ENCODE peak calls at places on chromosome 20, in ten cellular contexts. C is HL-60, W is Panc1, T is breast epithelium, L is stomach, X is transverse colon, V is suprapubic skin, G is sigmoid colon, I is endothelial cell of umbilical vein, J is HepG2. F is an unnamed sample.

GRCh38 chr20:58388882-58389323 is at the start of gene VAPB:
- DNase-seq in C (peak), V (peak), J (peak), L (peak), G (peak), X (peak), W (peak), T (peak), I (peak), F (peak)

GRCh38 chr20:18412202-18412901 is 54.5 kb downstream of the DZANK1 start:
- DNase-seq in G (no peak), C (peak), W (no peak), V (no peak), X (no peak), I (no peak), T (no peak), L (no peak), J (no peak), F (no peak)

GRCh38 chr20:24658920-24659660 is 189.7 kb downstream of the SYNDIG1 start:
- DNase-seq in J (no peak), G (no peak), V (no peak), X (no peak), C (no peak), W (no peak), I (no peak), T (no peak), L (no peak), F (no peak)

GRCh38 chr20:33239418-33239817 is 3.6 kb downstream of the BPIFA1 start:
- DNase-seq in X (no peak), G (no peak), L (no peak), V (no peak), W (no peak), T (no peak), I (no peak), C (no peak), J (no peak), F (no peak)

GRCh38 chr20:38839563-38839962 is 34.1 kb downstream of the PPP1R16B start:
- DNase-seq in C (no peak), T (no peak), X (no peak), V (no peak), G (no peak), W (no peak), I (no peak), J (no peak), L (no peak), F (no peak)

GRCh38 chr20:18719426-18719825 is 94.2 kb upstream of the SCP2D1 start:
- DNase-seq in I (no peak), G (no peak), X (no peak), W (no peak), V (no peak), L (no peak), T (no peak), J (no peak), C (no peak), F (no peak)

GRCh38 chr20:44896583-44896982 is 11.1 kb downstream of the YWHAB start:
- DNase-seq in T (no peak), I (no peak), L (no peak), C (peak), G (no peak), V (no peak), W (no peak), X (no peak), J (peak), F (no peak)

GRCh38 chr20:18496042-18496441 is 983 bp downstream of the RBBP9 start:
- DNase-seq in C (no peak), I (peak), T (no peak), L (no peak), J (no peak), V (no peak), W (no peak), G (no peak), X (no peak), F (no peak)

GRCh38 chr20:56285496-56285895 is 37.0 kb downstream of the MC3R start:
- DNase-seq in W (no peak), L (no peak), T (no peak), G (no peak), V (no peak), J (no peak), C (peak), X (no peak), I (no peak), F (no peak)

GRCh38 chr20:56373942-56374341 is 15.2 kb downstream of the FAM210B start:
- DNase-seq in I (peak), X (no peak), W (no peak), T (no peak), L (no peak), J (peak), C (peak), G (no peak), V (no peak), F (no peak)

GRCh38 chr20:63103402-63104311 is 96.9 kb upstream of the BHLHE23 start:
- DNase-seq in X (no peak), I (no peak), T (no peak), C (no peak), L (no peak), J (no peak), V (peak), G (no peak), W (no peak), F (no peak)

GRCh38 chr20:43446361-43446879 is 11.3 kb upstream of the SRSF6 start:
- DNase-seq in W (no peak), G (no peak), C (no peak), I (no peak), X (no peak), T (no peak), V (peak), L (no peak), J (no peak), F (no peak)

DNA sequence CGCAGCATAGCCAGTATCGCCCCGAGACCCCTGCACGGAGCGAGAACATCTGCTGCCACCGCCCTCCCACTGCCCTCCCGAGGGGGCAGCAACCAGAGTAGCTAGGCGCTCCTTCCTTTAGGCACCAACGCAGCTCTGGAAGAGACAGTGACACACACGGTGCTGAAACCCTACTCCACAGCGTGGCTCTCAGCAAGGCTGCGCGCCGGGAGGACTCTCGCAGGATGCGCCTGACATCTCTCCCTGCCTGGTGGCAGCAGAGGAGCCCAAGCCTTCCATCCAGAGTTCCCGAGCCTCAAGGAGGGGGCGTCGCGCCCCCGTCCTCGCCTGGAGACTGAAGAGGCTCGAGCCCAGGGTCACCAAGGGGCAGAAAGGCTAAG is 2.1 kb downstream of the TAF4 start:
- DNase-seq in J (no peak), W (no peak), L (no peak), I (no peak), X (peak), T (no peak), C (no peak), G (no peak), V (no peak), F (no peak)
- TF ChIP-seq POLR2AphosphoS5 in J (no peak), W (no peak), L (no peak), I (no peak), X (no peak), T (no peak), C (no peak), G (no peak), V (no peak), F (no peak)

GRCh38 chr20:37356387-37356786 is 10.4 kb downstream of the SRC start:
- DNase-seq in V (peak), W (no peak), L (peak), T (peak), X (peak), G (peak), J (no peak), C (peak), I (no peak), F (peak)
- TF ChIP-seq CTCF in V (no peak), W (no peak), L (no peak), T (no peak), X (no peak), G (no peak), J (no peak), C (no peak), I (no peak), F (no peak)

GRCh38 chr20:1388706-1389483 is 4.0 kb downstream of the FKBP1A start:
- DNase-seq in J (no peak), C (no peak), L (no peak), G (no peak), V (no peak), I (peak), T (no peak), X (no peak), W (no peak), F (no peak)
- H3K4me3 ChIP-seq in J (no peak), C (no peak), L (no peak), G (no peak), V (peak), I (peak), T (no peak), X (no peak), W (peak), F (no peak)

GRCh38 chr20:49729780-49730179 is 16.1 kb upstream of the B4GALT5 start:
- DNase-seq in V (no peak), X (no peak), W (no peak), J (no peak), L (no peak), I (no peak), C (no peak), G (no peak), T (no peak), F (no peak)

GRCh38 chr20:49727473-49727872 is 13.8 kb upstream of the B4GALT5 start:
- DNase-seq in C (peak), G (no peak), J (no peak), T (no peak), V (no peak), L (no peak), X (no peak), I (no peak), W (no peak), F (no peak)

GRCh38 chr20:49725694-49726093 is 12.0 kb upstream of the B4GALT5 start:
- DNase-seq in G (no peak), C (peak), J (no peak), L (no peak), V (no peak), X (no peak), T (no peak), W (no peak), I (no peak), F (no peak)

GRCh38 chr20:49727894-49728885 is 14.5 kb upstream of the B4GALT5 start:
- DNase-seq in X (no peak), W (no peak), L (no peak), I (no peak), V (no peak), G (no peak), C (no peak), J (no peak), T (no peak), F (no peak)

GRCh38 chr20:49724637-49725606 is 11.2 kb upstream of the B4GALT5 start:
- DNase-seq in L (no peak), V (no peak), J (peak), I (peak), W (no peak), C (peak), G (peak), X (no peak), T (peak), F (no peak)
- TF ChIP-seq POLR2AphosphoS5 in L (no peak), V (no peak), J (no peak), I (peak), W (no peak), C (no peak), G (no peak), X (no peak), T (no peak), F (peak)

DNA sequence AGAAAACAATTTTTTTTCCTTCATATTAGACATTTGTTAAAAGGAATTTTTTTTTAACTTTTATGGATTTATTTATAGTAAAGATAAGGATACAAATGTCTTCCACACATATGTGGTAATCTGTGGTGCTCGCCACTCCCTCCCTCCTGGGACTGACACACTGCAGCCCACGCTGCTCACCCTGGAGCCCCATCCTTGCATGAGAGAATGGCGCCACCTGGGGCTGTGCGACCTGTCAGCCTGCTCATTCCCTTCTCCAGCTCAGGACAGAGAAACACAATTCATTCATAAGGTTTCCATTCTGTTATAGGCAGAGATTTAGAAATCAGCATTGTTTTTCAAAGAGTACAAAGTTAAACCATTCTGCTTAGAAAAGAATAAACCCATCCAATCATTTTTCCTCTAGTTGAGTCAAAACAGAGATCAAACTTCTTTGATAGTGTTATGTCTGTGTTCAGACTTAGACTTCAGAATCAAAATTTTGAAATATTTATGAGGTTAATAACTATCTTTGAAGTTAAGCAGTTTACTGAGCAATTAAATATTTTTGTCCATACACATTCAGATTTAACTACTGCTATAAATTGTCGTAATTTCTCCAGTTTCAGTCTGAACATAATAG is 42.8 kb upstream of the DYNLRB1 start:
- DNase-seq in V (no peak), I (peak), X (peak), C (no peak), J (peak), W (no peak), T (no peak), L (no peak), G (no peak), F (peak)
- TF ChIP-seq CTCF in V (no peak), I (no peak), X (no peak), C (no peak), J (peak), W (peak), T (no peak), L (no peak), G (no peak), F (no peak)

GRCh38 chr20:34390769-34391447 is 27.8 kb downstream of the ITCH start:
- DNase-seq in C (no peak), J (peak), I (peak), T (no peak), G (peak), L (peak), X (peak), V (no peak), W (peak), F (no peak)
- H3K4me3 ChIP-seq in C (no peak), J (no peak), I (no peak), T (no peak), G (no peak), L (no peak), X (no peak), V (no peak), W (no peak), F (no peak)

F was measured in prostate gland.